ENCODE peak calls at places on chromosomes 1 and 21, in ten cellular contexts. Z is colonic mucosa; J is foreskin keratinocyte; P is CD4-positive, alpha-beta T cell; U is lower lobe of right lung; W is pancreas; C is MCF 10A; S is kidney epithelial cell; Q is cardiac fibroblast; H is tibial nerve. X is an unnamed sample.

GRCh38 chr21:40936151-40936550 is 89.2 kb upstream of the DSCAM start:
- DNase-seq in Q (no peak), W (no peak), U (no peak), S (no peak), H (no peak), P (no peak), Z (no peak), C (peak; percentile 9), J (peak; percentile 70), X (no peak)

GRCh38 chr1:11712285-11712684 is 20.8 kb downstream of the DRAXIN start:
- DNase-seq in H (no peak), Z (no peak), J (no peak), W (no peak), P (no peak), S (no peak), C (no peak), U (no peak), Q (no peak), X (no peak)

GRCh38 chr1:165408518-165408917 is 36.4 kb downstream of the RXRG start:
- DNase-seq in P (no peak), H (no peak), Q (peak; percentile 46), Z (no peak), W (peak; percentile 8), J (peak; percentile 30), C (peak; percentile 85), U (no peak), S (peak; percentile 4), X (peak; percentile 43)

GRCh38 chr1:39901486-39902120 is at the start of gene MYCL:
- DNase-seq in J (peak; percentile 86), Z (peak; percentile 91), U (peak; percentile 92), W (peak; percentile 92), P (peak; percentile 64), C (peak; percentile 79), S (no peak), H (peak; percentile 46), Q (peak; percentile 62), X (peak; percentile 80)

GRCh38 chr1:238139713-238140112 is 249.0 kb upstream of the ZP4 start:
- DNase-seq in Z (no peak), J (peak; percentile 77), C (peak; percentile 35), H (no peak), S (no peak), P (no peak), U (no peak), Q (no peak), W (no peak), X (no peak)

GRCh38 chr1:98119793-98120192 is 199.0 kb upstream of the DPYD start:
- DNase-seq in U (no peak), Q (peak; percentile 38), H (no peak), S (no peak), W (peak; percentile 9), Z (no peak), J (peak; percentile 18), P (no peak), C (peak; percentile 63), X (peak; percentile 49)

GRCh38 chr1:21292991-21293536 is 2.8 kb upstream of the ECE1 start:
- DNase-seq in Q (no peak), U (no peak), H (no peak), S (no peak), J (no peak), Z (no peak), P (peak; percentile 40), C (no peak), W (no peak), X (no peak)

GRCh38 chr1:54417123-54417522 is 10.9 kb upstream of the SSBP3 start:
- DNase-seq in W (no peak), S (no peak), P (no peak), H (no peak), J (no peak), Z (no peak), C (no peak), U (no peak), Q (no peak), X (no peak)

GRCh38 chr1:179129702-179130473 is 48.0 kb downstream of the TOR3A start:
- DNase-seq in J (peak; percentile 65), W (no peak), Q (peak; percentile 49), C (peak; percentile 38), H (no peak), S (no peak), U (no peak), P (peak; percentile 16), Z (no peak), X (no peak)

GRCh38 chr1:204302769-204303168 is 57.0 kb downstream of the PLEKHA6 start:
- DNase-seq in C (no peak), H (no peak), Q (no peak), Z (no peak), W (no peak), U (no peak), P (no peak), J (no peak), S (no peak), X (no peak)

GRCh38 chr1:65363484-65363883 is 54.1 kb downstream of the DNAJC6 start:
- DNase-seq in H (no peak), S (no peak), Z (no peak), C (no peak), Q (no peak), U (no peak), J (no peak), P (no peak), W (no peak), X (no peak)

DNA sequence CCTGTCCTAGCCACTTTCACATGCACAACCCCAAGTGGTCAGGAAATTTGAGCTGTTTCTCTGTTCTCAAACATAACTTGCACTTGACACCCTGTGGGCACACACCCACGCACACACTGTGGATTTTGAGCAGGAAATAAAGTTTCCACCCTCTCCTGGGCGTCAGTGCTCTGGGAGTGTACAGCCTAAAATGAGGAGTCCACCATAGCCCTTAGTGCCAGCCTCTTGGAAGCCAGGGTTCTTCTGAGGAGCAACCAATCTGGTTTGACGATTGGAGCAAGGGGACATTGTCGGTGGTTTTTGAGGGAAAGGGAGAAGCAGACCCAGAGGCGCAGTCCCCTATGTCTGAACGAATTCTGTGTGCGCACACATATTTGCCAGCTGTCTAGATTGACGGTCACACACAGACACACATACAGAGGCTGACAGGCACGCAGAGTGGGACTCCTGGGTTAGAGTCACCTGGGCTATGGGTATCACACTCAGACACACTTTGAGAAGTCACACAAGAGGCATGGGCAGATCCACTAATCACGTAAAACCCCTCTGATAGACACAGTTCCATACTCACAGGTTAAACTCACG is 2.7 kb downstream of the DMBX1 start:
- DNase-seq in W (no peak), J (no peak), P (no peak), S (no peak), Z (no peak), Q (no peak), H (no peak), C (no peak), U (no peak), X (no peak)
- TF ChIP-seq CTCF in W (no peak), J (no peak), P (no peak), S (no peak), Z (no peak), Q (no peak), H (no peak), C (no peak), U (no peak), X (no peak)

DNA sequence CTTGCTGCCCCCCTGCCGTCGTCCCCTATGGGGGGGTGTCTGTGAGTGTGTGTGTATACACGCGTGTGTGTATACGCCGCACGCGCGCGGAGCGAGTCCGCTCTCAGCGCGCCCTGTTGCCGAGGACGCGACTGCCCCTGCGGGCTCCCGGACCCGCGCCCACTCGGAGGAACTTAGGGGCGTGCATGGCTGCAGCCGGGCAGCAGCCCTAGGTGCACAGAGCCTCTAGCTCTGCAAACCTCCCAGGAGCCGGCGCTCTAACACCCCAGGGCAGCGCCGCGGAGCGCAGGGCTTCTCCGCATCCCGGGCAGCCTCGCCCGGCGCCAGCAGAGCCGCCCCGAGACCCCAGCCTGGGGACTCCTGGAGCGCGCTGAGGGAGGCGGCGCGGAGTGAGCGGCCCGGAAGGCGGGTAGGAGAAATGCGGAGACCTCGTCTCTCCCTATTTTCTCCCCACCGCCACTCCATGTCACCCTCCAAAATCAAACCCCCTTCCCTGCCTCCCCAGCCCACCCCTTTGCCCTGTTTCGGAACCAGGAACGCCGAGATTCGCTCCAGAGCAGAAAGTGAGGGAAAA is 574 bp downstream of the ITPKB start:
- DNase-seq in P (peak; percentile 49), Z (peak; percentile 37), H (no peak), W (peak; percentile 17), U (peak; percentile 65), C (peak; percentile 64), S (no peak), Q (peak; percentile 25), J (peak; percentile 44), X (peak; percentile 40)
- TF ChIP-seq CTCF in P (no peak), Z (no peak), H (no peak), W (no peak), U (no peak), C (peak; percentile 17), S (peak; percentile 5), Q (no peak), J (peak; percentile 41), X (no peak)

DNA sequence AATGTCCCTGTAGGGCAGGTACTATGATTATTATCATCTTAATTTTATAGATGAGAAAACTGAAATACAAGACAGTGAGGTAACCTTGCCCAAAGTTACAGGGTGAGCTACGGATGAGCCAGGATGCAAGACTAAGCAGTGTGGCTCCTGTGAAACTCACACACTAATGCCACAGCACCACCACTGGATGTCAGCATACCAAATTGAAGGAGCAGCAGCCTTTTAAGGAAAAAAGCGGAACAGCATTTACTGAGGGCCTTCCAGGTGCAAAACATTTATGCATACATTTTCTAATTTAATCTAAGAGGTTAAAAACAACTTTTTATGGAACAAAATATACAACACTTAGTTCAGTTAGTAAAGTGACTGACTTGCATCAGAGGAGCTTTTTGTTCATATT is 41.7 kb downstream of the SEC16B start:
- DNase-seq in W (no peak), S (no peak), Z (no peak), P (no peak), C (no peak), Q (peak; percentile 33), U (no peak), H (no peak), J (peak; percentile 50), X (no peak)
- TF ChIP-seq CTCF in W (no peak), S (peak; percentile 33), Z (no peak), P (no peak), C (no peak), Q (peak; percentile 13), U (no peak), H (no peak), J (peak; percentile 57), X (no peak)

DNA sequence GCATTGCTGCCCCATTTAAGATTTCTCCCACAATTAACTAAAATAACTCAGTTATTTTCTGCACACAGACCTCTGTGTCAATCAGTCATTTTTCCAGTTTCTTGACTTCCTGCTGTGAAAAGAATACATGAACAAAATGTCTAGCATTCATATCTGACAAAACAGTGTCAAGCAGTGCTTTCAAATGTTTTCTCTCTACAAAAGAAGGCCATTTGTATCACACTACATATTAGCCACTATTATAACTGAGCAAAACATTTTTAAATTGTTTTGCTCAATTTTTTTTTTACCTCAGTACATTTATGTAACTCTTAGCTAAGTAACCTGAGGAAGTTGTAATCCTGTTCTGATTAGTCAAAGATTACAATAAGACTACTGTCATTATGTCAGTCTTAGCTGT is 1498.5 kb upstream of the PRMT6 start:
- DNase-seq in U (no peak), Z (no peak), S (no peak), H (no peak), P (no peak), J (no peak), W (no peak), C (no peak), Q (no peak), X (no peak)
- TF ChIP-seq CTCF in U (no peak), Z (no peak), S (no peak), H (no peak), P (no peak), J (no peak), W (no peak), C (no peak), Q (no peak), X (no peak)

GRCh38 chr1:230222678-230223077 is 155.6 kb downstream of the GALNT2 start:
- DNase-seq in W (no peak), Z (no peak), J (no peak), P (no peak), Q (peak; percentile 59), H (no peak), U (no peak), S (no peak), C (no peak), X (no peak)
- TF ChIP-seq CTCF in W (no peak), Z (no peak), J (peak; percentile 11), P (no peak), Q (peak; percentile 33), H (no peak), U (no peak), S (no peak), C (no peak), X (no peak)

X was measured in endothelial cell.